ENCODE peak calls at places on chromosomes 2 and 18, in six cellular contexts. U is H1, K is HCT116, X is GM12878, N is stomach, J is uterus. S is an unnamed sample.

GRCh38 chr18:13464432-13465125 is 246.0 kb downstream of the LDLRAD4 start:
- DNase-seq in K (no peak), J (no peak), X (peak; percentile 44), U (no peak), N (peak; percentile 39), S (peak; percentile 49)

GRCh38 chr18:22088976-22089375 is 80.4 kb upstream of the GATA6 start:
- DNase-seq in J (no peak), N (no peak), U (no peak), X (no peak), K (no peak), S (no peak)

GRCh38 chr18:59272971-59273935 is at the start of gene RAX:
- DNase-seq in K (no peak), U (peak; percentile 95), J (no peak), N (no peak), X (no peak), S (no peak)

GRCh38 chr2:146997488-146997887 is 847.3 kb upstream of the ACVR2A start:
- DNase-seq in U (no peak), N (no peak), J (no peak), K (no peak), X (no peak), S (no peak)

GRCh38 chr2:30679416-30680088 is 127.7 kb downstream of the CAPN13 start:
- DNase-seq in N (no peak), J (no peak), U (peak; percentile 33), X (no peak), K (no peak), S (peak; percentile 83)

GRCh38 chr2:287471-287885 is 413 bp downstream of the ALKAL2 start:
- DNase-seq in N (peak; percentile 45), K (no peak), J (peak; percentile 45), X (no peak), U (peak; percentile 58), S (peak; percentile 67)

GRCh38 chr2:218517434-218518206 is 50.5 kb downstream of the USP37 start:
- DNase-seq in K (no peak), U (no peak), N (no peak), J (no peak), X (peak; percentile 37), S (no peak)

GRCh38 chr2:3605013-3605961 is 10.4 kb downstream of the COLEC11 start:
- DNase-seq in K (peak; percentile 82), N (no peak), U (peak; percentile 39), X (no peak), J (no peak), S (peak; percentile 81)

GRCh38 chr2:28117104-28117596 is 226.6 kb downstream of the BABAM2 start:
- DNase-seq in X (no peak), J (no peak), U (no peak), K (no peak), N (no peak), S (no peak)

DNA sequence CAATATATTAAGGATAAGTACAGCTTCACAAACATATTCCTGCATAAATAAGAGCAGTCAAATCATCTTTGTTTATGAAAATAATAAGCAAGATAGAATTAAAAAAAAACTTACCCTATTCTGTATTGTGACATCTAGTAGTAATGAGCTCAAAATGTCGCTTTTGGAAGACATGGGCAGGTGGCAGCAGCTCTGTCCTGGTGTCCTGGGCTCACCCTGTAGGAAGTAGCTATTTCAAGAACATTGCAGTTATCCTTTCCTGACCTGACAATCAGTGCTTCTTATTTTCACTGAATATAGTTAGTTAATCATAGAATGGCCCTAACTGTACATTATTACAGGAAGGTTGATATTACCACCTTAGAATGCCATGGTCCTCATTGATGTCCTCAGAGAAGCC is 229.1 kb downstream of the BABAM2 start:
- DNase-seq in U (no peak), N (no peak), X (no peak), K (no peak), J (no peak), S (no peak)
- TF ChIP-seq POLR2A in U (no peak), N (no peak), X (no peak), K (no peak), J (no peak), S (no peak)

GRCh38 chr2:161237397-161238263 is 70.6 kb upstream of the PSMD14 start:
- DNase-seq in J (peak; percentile 63), K (no peak), X (no peak), N (peak; percentile 49), U (peak; percentile 69), S (peak; percentile 58)
- TF ChIP-seq CTCF in J (no peak), K (no peak), X (no peak), N (no peak), U (no peak), S (no peak)

GRCh38 chr2:121877366-121877765 is 121.9 kb downstream of the TSN start:
- DNase-seq in U (no peak), J (no peak), K (no peak), N (no peak), X (no peak), S (no peak)
- TF ChIP-seq POLR2A in U (no peak), J (no peak), K (no peak), N (no peak), X (no peak), S (no peak)

DNA sequence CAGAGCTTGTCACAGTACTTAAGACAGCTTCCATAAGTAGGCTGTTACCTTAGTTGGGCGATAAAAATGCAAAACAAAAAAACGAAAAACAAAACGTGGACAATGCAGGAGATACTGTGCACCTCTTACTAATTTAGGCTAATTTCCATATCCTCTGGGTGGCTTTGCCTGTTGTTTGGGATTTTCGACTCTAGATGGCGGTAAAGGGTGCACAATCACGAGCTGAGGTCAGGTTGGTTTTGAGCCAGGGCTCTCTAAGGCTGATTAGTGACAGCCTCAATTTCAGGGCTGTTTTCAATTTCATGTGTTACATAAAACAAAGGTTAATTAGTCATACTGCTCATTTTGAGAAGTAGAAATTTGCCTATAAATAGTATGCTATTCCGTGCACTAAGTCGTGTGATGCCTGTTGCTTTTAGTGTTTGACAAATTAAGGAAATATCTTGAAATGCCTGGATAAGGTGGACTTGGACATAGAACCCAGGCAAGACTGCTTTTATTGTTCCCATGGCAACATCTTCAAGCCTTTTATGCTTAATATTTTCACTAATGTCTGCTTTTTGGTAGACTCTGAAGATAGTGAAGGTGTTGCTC is 493.1 kb downstream of the SOCS6 start:
- DNase-seq in N (peak; percentile 45), X (peak; percentile 15), K (peak; percentile 15), J (no peak), U (peak; percentile 86), S (peak; percentile 40)
- TF ChIP-seq CTCF in N (no peak), X (peak; percentile 70), K (no peak), J (no peak), U (peak; percentile 42), S (peak; percentile 52)